ENCODE peak calls at places on chromosomes 6 and 20, in four cellular contexts. O is fibroblast of lung, Z is GM12865, H is AG10803. G is an unnamed sample.

GRCh38 chr6:147507162-147508072 is 1.1 kb upstream of the SAMD5 start:
- DNase-seq in Z (no peak), H (no peak), O (no peak), G (peak)

GRCh38 chr6:47478233-47479155 is 905 bp downstream of the CD2AP start:
- DNase-seq in H (peak), Z (peak), O (peak), G (peak)

GRCh38 chr20:3371757-3372156 is 35.7 kb downstream of the DNAAF9 start:
- DNase-seq in H (no peak), O (no peak), Z (no peak), G (peak)

GRCh38 chr20:25000268-25000801 is 7.8 kb upstream of the APMAP start:
- DNase-seq in O (peak), H (peak), Z (no peak), G (peak)

GRCh38 chr6:71419217-71419953 is 130.8 kb downstream of the OGFRL1 start:
- DNase-seq in H (peak), Z (no peak), O (no peak), G (peak)

GRCh38 chr20:58765795-58766194 is 73.2 kb downstream of the NPEPL1 start:
- DNase-seq in O (no peak), Z (no peak), H (no peak), G (no peak)

GRCh38 chr20:33686008-33686983 is at the start of gene E2F1:
- DNase-seq in Z (peak), O (peak), H (peak), G (peak)

GRCh38 chr6:103674790-103675189 is 1184.9 kb downstream of the HACE1 start:
- DNase-seq in H (no peak), Z (no peak), O (no peak), G (no peak)

GRCh38 chr20:43397147-43397546 is 60.5 kb upstream of the SRSF6 start:
- DNase-seq in O (no peak), Z (no peak), H (peak), G (no peak)

GRCh38 chr6:78868124-78868523 is 773 bp downstream of the IRAK1BP1 start:
- DNase-seq in Z (no peak), O (no peak), H (peak), G (peak)

GRCh38 chr6:390914-391558 is 516 bp upstream of the IRF4 start:
- DNase-seq in Z (peak), O (peak), H (no peak), G (peak)

GRCh38 chr20:41701596-41702350 is 83.6 kb upstream of the CHD6 start:
- DNase-seq in Z (no peak), H (peak), O (no peak), G (peak)

GRCh38 chr6:68638225-68638900 is 3.3 kb downstream of the ADGRB3 start:
- DNase-seq in O (peak), Z (peak), H (peak), G (peak)

GRCh38 chr20:17928633-17929311 is 39.8 kb downstream of the SNX5 start:
- DNase-seq in H (no peak), O (no peak), Z (no peak), G (no peak)

GRCh38 chr6:81105998-81106397 is 646.5 kb downstream of the TENT5A start:
- DNase-seq in O (no peak), H (peak), Z (no peak), G (peak)

GRCh38 chr6:11432713-11433450 is 104.7 kb upstream of the TMEM170B start:
- DNase-seq in Z (peak), O (peak), H (peak), G (peak)

GRCh38 chr6:49556429-49556837 is 6.0 kb downstream of the C6orf141 start:
- DNase-seq in H (peak), O (peak), Z (no peak), G (peak)

GRCh38 chr6:87436435-87436834 is 28.7 kb downstream of the CFAP206 start:
- DNase-seq in Z (peak), O (peak), H (peak), G (peak)

GRCh38 chr6:1321715-1322114 is 9.8 kb downstream of the FOXQ1 start:
- DNase-seq in O (peak), Z (no peak), H (peak), G (peak)

GRCh38 chr20:25247100-25247665 is 702 bp upstream of the PYGB start:
- DNase-seq in Z (peak), O (peak), H (peak), G (peak)

GRCh38 chr6:11366183-11366933 is 133.9 kb upstream of the NEDD9 start:
- DNase-seq in Z (peak), H (no peak), O (no peak), G (no peak)

GRCh38 chr20:32636278-32636677 is 37.5 kb downstream of the C20orf203 start:
- DNase-seq in H (no peak), Z (no peak), O (no peak), G (peak)

GRCh38 chr6:19121516-19121915 is 715.7 kb upstream of the ID4 start:
- DNase-seq in H (no peak), Z (no peak), O (no peak), G (no peak)

GRCh38 chr20:31578448-31579138 is 26.5 kb upstream of the ID1 start:
- DNase-seq in Z (no peak), O (no peak), H (no peak), G (no peak)

GRCh38 chr6:36839819-36840379 is 655 bp upstream of the CPNE5 start:
- DNase-seq in H (no peak), O (peak), Z (peak), G (peak)

GRCh38 chr6:1402868-1403267 is 13.5 kb downstream of the FOXF2 start:
- DNase-seq in H (no peak), Z (no peak), O (no peak), G (no peak)

GRCh38 chr20:32509639-32510066 is 75.5 kb downstream of the NOL4L start:
- DNase-seq in O (peak), H (no peak), Z (no peak), G (no peak)

DNA sequence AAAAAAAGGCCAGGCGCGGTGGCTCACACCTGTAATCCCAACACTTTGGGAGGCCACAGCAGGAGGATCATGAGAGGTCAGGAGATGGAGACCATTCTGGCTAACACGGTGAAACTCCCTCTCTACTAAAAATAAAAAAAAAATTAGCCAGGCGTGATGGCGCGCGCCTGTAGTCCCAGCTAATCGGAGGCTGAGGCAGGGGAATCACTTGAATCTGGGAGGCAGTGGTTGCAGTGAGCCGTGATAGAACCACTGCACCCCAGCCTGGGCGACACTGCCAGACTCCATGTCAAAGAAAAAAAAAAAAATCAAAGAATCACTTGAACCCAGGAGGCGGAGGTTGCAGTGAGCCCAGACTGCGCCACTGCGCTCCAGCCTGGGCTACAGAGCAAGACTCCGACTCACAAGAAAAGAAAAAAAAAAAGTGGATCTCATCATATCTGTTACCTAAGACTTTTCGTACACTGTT is 4.2 kb downstream of the RBM39 start:
- DNase-seq in O (no peak), H (no peak), Z (no peak), G (no peak)
- H3K4me3 ChIP-seq in O (no peak), H (no peak), Z (no peak), G (no peak)

DNA sequence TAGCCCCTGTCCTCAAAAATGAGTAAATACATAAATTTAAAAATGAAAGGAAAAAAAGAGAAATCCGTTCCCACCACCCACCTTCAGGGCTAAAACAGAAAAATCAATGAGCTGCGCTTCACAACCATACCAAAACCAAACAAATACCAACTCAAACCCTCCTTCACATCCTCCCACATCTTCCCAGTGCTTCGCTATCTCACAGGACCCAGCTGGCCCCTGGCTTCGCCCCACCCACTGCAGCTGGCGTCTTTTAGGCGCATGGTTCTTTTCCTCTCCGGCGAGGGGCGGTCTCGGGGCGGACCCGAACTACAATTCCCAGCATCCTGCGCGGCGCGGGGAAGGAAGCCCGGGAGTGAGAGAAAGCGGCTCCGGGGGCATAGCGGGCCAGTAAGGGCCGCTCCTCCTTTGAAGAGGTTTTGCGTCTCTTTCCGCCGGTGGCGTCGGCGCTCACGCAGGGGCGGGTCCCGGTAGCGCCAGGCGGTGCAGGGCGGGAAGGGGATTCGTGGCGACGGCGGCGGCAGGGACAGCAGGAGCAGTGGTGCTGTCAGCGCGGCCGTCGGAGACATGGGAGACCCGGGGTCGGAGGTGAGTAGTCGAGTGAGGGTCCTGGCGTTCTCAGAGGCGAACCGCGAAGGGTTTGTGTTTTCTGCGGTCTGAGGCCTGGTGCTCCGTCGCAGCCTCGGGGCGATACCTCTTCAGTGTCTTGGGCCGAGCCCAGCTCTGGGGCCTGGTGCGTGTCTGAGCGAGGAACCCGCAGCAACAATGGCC is at the start of gene ZNF451:
- DNase-seq in Z (peak), H (peak), O (peak), G (peak)
- TF ChIP-seq CTCF in Z (no peak), H (no peak), O (no peak), G (no peak)

DNA sequence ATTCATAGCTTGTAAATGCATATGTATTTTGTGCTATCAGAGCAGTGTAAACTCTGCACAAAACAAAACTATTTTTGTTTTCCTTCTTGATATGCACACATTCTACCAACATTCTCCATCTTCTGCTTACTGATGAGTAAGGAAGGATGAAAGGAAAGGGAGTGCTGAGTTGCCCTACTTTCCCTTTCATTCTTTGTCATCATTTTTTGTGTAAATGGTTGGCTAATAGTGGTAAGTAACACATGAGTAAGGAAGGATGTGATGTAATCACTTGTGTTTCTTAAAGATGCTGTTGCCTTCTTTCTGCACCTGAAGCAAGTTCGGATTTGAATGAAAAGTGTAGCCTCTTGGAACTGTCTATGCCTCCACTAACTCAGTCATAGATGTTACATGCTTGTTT is 4.6 kb upstream of the REV3L start:
- DNase-seq in H (peak), O (peak), Z (peak), G (peak)
- H3K4me3 ChIP-seq in H (no peak), O (no peak), Z (no peak), G (no peak)

GRCh38 chr6:40714143-40714542 is 127.0 kb upstream of the LRFN2 start:
- DNase-seq in Z (no peak), O (no peak), H (no peak), G (no peak)

GRCh38 chr6:40713002-40713719 is 126.0 kb upstream of the LRFN2 start:
- DNase-seq in Z (no peak), O (no peak), H (peak), G (no peak)

GRCh38 chr6:40715501-40716403 is 128.6 kb upstream of the LRFN2 start:
- DNase-seq in O (no peak), H (no peak), Z (no peak), G (no peak)

GRCh38 chr6:40717411-40718057 is 130.4 kb upstream of the LRFN2 start:
- DNase-seq in Z (no peak), O (no peak), H (peak), G (no peak)

GRCh38 chr6:40714576-40715500 is 127.7 kb upstream of the LRFN2 start:
- DNase-seq in H (no peak), Z (no peak), O (no peak), G (no peak)
- TF ChIP-seq CTCF in H (no peak), Z (no peak), O (no peak), G (no peak)

GRCh38 chr6:13261464-13261994 is 66.8 kb downstream of the TBC1D7 start:
- DNase-seq in O (no peak), H (no peak), Z (peak), G (no peak)
- H3K4me3 ChIP-seq in O (no peak), H (no peak), Z (no peak), G (no peak)

GRCh38 chr20:11755071-11755881 is 162.4 kb upstream of the BTBD3 start:
- DNase-seq in H (peak), Z (no peak), O (no peak), G (peak)
- TF ChIP-seq CTCF in H (peak), Z (no peak), O (no peak), G (no peak)

GRCh38 chr6:2895072-2895471 is 8.0 kb downstream of the SERPINB9 start:
- DNase-seq in Z (no peak), H (no peak), O (no peak), G (no peak)

GRCh38 chr6:2891768-2892170 is 11.3 kb downstream of the SERPINB9 start:
- DNase-seq in O (no peak), Z (no peak), H (no peak), G (no peak)

GRCh38 chr6:2885967-2886731 is 17.0 kb downstream of the SERPINB9 start:
- DNase-seq in O (no peak), Z (no peak), H (no peak), G (no peak)

GRCh38 chr6:2893276-2893675 is 9.8 kb downstream of the SERPINB9 start:
- DNase-seq in Z (no peak), H (no peak), O (no peak), G (no peak)

DNA sequence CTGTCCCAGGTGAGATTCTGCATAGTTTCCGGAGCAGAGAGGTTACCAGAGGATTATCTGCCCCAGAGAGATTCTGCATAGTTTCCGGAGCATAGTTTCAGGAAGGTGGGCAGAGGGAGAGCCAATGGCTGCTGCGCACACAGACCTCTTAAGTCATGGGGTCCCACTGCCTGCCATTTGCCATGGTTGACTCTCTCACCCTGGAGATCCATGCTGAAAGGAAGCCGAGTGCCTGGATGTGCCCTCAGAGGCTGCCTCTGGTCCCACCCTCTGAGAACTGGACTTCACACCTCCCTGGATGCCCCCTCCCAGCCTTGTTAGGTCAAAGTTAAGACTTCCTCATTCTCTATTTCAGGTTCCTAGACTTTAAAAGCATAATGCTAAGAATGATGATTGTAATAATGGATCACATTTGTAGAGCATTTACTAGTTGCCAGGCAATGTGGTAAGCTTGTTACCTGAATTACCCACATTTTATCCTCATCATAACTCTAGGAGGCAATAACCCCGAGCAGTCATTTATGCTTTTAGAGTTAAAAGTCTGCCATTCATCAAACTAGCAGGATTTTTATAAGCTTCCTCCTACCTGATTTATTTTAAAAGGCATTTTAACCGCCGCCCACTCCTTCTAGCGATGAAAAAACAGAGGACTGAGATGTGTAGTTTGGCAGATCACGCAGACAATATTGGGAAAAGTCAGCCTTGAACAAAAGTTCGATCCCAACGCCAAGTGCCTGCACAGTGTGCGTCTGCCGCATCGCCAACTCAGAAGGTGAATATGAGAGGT is 11.9 kb downstream of the SERPINB9 start:
- DNase-seq in O (no peak), Z (no peak), H (no peak), G (no peak)
- H3K4me3 ChIP-seq in O (no peak), Z (no peak), H (no peak), G (no peak)